ENCODE peak calls at places on chromosomes 7 and 10, in six cellular contexts. J, P, G, D, C and O are unnamed samples.
A peak's percentile ranks its signal among the peaks of the same experiment; 100 is the strongest.

GRCh38 chr7:131068604-131069021 is 259.1 kb upstream of the MKLN1 start:
- DNase-seq in J (no peak), P (peak; percentile 13), G (no peak), D (no peak), C (no peak), O (no peak)

GRCh38 chr10:93074137-93074596 is 474 bp downstream of the CYP26A1 start:
- DNase-seq in J (peak; percentile 77), P (peak; percentile 73), G (no peak), D (no peak), C (no peak), O (peak; percentile 83)

GRCh38 chr7:143229054-143229790 is 7.4 kb downstream of the TAS2R40 start:
- DNase-seq in J (no peak), P (peak; percentile 16), G (no peak), D (peak; percentile 19), C (no peak), O (peak; percentile 40)

GRCh38 chr7:69633122-69633892 is 35.0 kb downstream of the AUTS2 start:
- DNase-seq in J (no peak), P (no peak), G (no peak), D (no peak), C (no peak), O (no peak)

GRCh38 chr7:41886257-41886905 is 183.5 kb upstream of the INHBA start:
- DNase-seq in J (no peak), P (no peak), G (no peak), D (no peak), C (peak; percentile 70), O (peak; percentile 56)

GRCh38 chr10:74901240-74901827 is 74.9 kb downstream of the KAT6B start:
- DNase-seq in J (no peak), P (no peak), G (no peak), D (no peak), C (no peak), O (no peak)

GRCh38 chr10:24929056-24929544 is 23.3 kb downstream of the PRTFDC1 start:
- DNase-seq in J (no peak), P (peak; percentile 15), G (no peak), D (no peak), C (no peak), O (peak; percentile 36)

GRCh38 chr10:80177781-80178636 is 27.3 kb downstream of the ANXA11 start:
- DNase-seq in J (no peak), P (no peak), G (no peak), D (no peak), C (no peak), O (no peak)

GRCh38 chr10:31076589-31076988 is 44.9 kb upstream of the ZNF438 start:
- DNase-seq in J (no peak), P (no peak), G (no peak), D (no peak), C (no peak), O (no peak)

GRCh38 chr10:70317943-70318318 is 34.1 kb upstream of the NPFFR1 start:
- DNase-seq in J (no peak), P (no peak), G (no peak), D (no peak), C (no peak), O (no peak)